ENCODE peak calls at places on chromosomes 5 and 9, in five cellular contexts. One of them, this sample, is unnamed.

GRCh38 chr5:91049800-91050199 is 333.3 kb downstream of the ARRDC3 start:
- DNase-seq in ELR: peak
- DNase-seq in ovary: no peak
- DNase-seq in HTR-8/SVneo: no peak
- DNase-seq in SW480: no peak
- DNase-seq in this sample: no peak

GRCh38 chr9:69895659-69896058 is 75.0 kb downstream of the CFAP95 start:
- DNase-seq in ELR: no peak
- DNase-seq in ovary: no peak
- DNase-seq in HTR-8/SVneo: no peak
- DNase-seq in SW480: no peak
- DNase-seq in this sample: no peak

GRCh38 chr9:127730262-127730661 is 4.8 kb downstream of the TOR2A start:
- DNase-seq in ELR: no peak
- DNase-seq in ovary: no peak
- DNase-seq in HTR-8/SVneo: no peak
- DNase-seq in SW480: no peak
- DNase-seq in this sample: no peak

GRCh38 chr9:96031366-96031824 is 155.9 kb downstream of the ERCC6L2 start:
- DNase-seq in ELR: peak
- DNase-seq in ovary: peak
- DNase-seq in HTR-8/SVneo: peak
- DNase-seq in SW480: no peak
- DNase-seq in this sample: no peak

GRCh38 chr5:63085551-63085950 is 506.9 kb downstream of the LRRC70 start:
- DNase-seq in ELR: no peak
- DNase-seq in ovary: no peak
- DNase-seq in HTR-8/SVneo: no peak
- DNase-seq in SW480: no peak
- DNase-seq in this sample: no peak

GRCh38 chr9:76880210-76880609 is 25.7 kb downstream of the PRUNE2 start:
- DNase-seq in ELR: no peak
- DNase-seq in ovary: no peak
- DNase-seq in HTR-8/SVneo: no peak
- DNase-seq in SW480: no peak
- DNase-seq in this sample: no peak

GRCh38 chr5:37553720-37554402 is 174.7 kb downstream of the WDR70 start:
- DNase-seq in ELR: no peak
- DNase-seq in ovary: no peak
- DNase-seq in HTR-8/SVneo: no peak
- DNase-seq in SW480: no peak
- DNase-seq in this sample: no peak

GRCh38 chr5:171321447-171321846 is 12.4 kb downstream of the TLX3 start:
- DNase-seq in ELR: no peak
- DNase-seq in ovary: no peak
- DNase-seq in HTR-8/SVneo: no peak
- DNase-seq in SW480: no peak
- DNase-seq in this sample: no peak

GRCh38 chr5:68033961-68034581 is 181.5 kb upstream of the PIK3R1 start:
- DNase-seq in ELR: no peak
- DNase-seq in ovary: peak
- DNase-seq in HTR-8/SVneo: no peak
- DNase-seq in SW480: no peak
- DNase-seq in this sample: no peak

GRCh38 chr5:77957081-77957480 is 180.9 kb upstream of the TBCA start:
- DNase-seq in ELR: no peak
- DNase-seq in ovary: no peak
- DNase-seq in HTR-8/SVneo: no peak
- DNase-seq in SW480: no peak
- DNase-seq in this sample: no peak

GRCh38 chr5:102971693-102972293 is 148.1 kb downstream of the GIN1 start:
- DNase-seq in ELR: peak
- DNase-seq in ovary: no peak
- DNase-seq in HTR-8/SVneo: peak
- DNase-seq in SW480: peak
- DNase-seq in this sample: no peak

GRCh38 chr9:34289159-34289558 is 39.9 kb downstream of the KIF24 start:
- DNase-seq in ELR: no peak
- DNase-seq in ovary: no peak
- DNase-seq in HTR-8/SVneo: no peak
- DNase-seq in SW480: no peak
- DNase-seq in this sample: no peak

GRCh38 chr5:16935271-16936149 is 578 bp downstream of the MYO10 start:
- DNase-seq in ELR: peak
- DNase-seq in ovary: peak
- DNase-seq in HTR-8/SVneo: no peak
- DNase-seq in SW480: peak
- DNase-seq in this sample: no peak

GRCh38 chr5:139393497-139394122 is 1.3 kb downstream of the PROB1 start:
- DNase-seq in ELR: no peak
- DNase-seq in ovary: no peak
- DNase-seq in HTR-8/SVneo: no peak
- DNase-seq in SW480: no peak
- DNase-seq in this sample: no peak

GRCh38 chr5:375336-375920 is 53.9 kb downstream of the AHRR start:
- DNase-seq in ELR: no peak
- DNase-seq in ovary: no peak
- DNase-seq in HTR-8/SVneo: no peak
- DNase-seq in SW480: no peak
- DNase-seq in this sample: no peak

GRCh38 chr5:116626272-116626723 is 51.7 kb upstream of the SEMA6A start:
- DNase-seq in ELR: no peak
- DNase-seq in ovary: peak
- DNase-seq in HTR-8/SVneo: no peak
- DNase-seq in SW480: no peak
- DNase-seq in this sample: no peak

GRCh38 chr5:74497706-74498105 is 142.8 kb downstream of the ENC1 start:
- DNase-seq in ELR: peak
- DNase-seq in ovary: no peak
- DNase-seq in HTR-8/SVneo: no peak
- DNase-seq in SW480: no peak
- DNase-seq in this sample: no peak

GRCh38 chr5:157109744-157110143 is 900 bp upstream of the HAVCR2 start:
- DNase-seq in ELR: no peak
- DNase-seq in ovary: no peak
- DNase-seq in HTR-8/SVneo: no peak
- DNase-seq in SW480: no peak
- DNase-seq in this sample: peak

GRCh38 chr5:37738057-37738691 is 101.7 kb downstream of the GDNF start:
- DNase-seq in ELR: peak
- DNase-seq in ovary: no peak
- DNase-seq in HTR-8/SVneo: peak
- DNase-seq in SW480: peak
- DNase-seq in this sample: peak

GRCh38 chr5:58183078-58183885 is 276.6 kb downstream of the PLK2 start:
- DNase-seq in ELR: no peak
- DNase-seq in ovary: no peak
- DNase-seq in HTR-8/SVneo: no peak
- DNase-seq in SW480: no peak
- DNase-seq in this sample: no peak

GRCh38 chr5:102049517-102049916 is 246.6 kb downstream of the SLCO4C1 start:
- DNase-seq in ELR: no peak
- DNase-seq in ovary: no peak
- DNase-seq in HTR-8/SVneo: no peak
- DNase-seq in SW480: peak
- DNase-seq in this sample: no peak

GRCh38 chr9:101671567-101671966 is 66.9 kb downstream of the GRIN3A start:
- DNase-seq in ELR: no peak
- DNase-seq in ovary: no peak
- DNase-seq in HTR-8/SVneo: no peak
- DNase-seq in SW480: no peak
- DNase-seq in this sample: no peak

GRCh38 chr9:134065720-134066419 is 2.0 kb downstream of the BRD3 start:
- DNase-seq in ELR: peak
- DNase-seq in ovary: peak
- DNase-seq in HTR-8/SVneo: peak
- DNase-seq in SW480: peak
- DNase-seq in this sample: peak

GRCh38 chr5:151449288-151449687 is 1.9 kb downstream of the SLC36A1 start:
- DNase-seq in ELR: no peak
- DNase-seq in ovary: no peak
- DNase-seq in HTR-8/SVneo: no peak
- DNase-seq in SW480: no peak
- DNase-seq in this sample: no peak

GRCh38 chr5:157236423-157236822 is 29.5 kb upstream of the CYFIP2 start:
- DNase-seq in ELR: no peak
- DNase-seq in ovary: no peak
- DNase-seq in HTR-8/SVneo: no peak
- DNase-seq in SW480: no peak
- DNase-seq in this sample: no peak

GRCh38 chr5:170633235-170634041 is 129.6 kb downstream of the KCNIP1 start:
- DNase-seq in ELR: peak
- DNase-seq in ovary: peak
- DNase-seq in HTR-8/SVneo: peak
- DNase-seq in SW480: peak
- DNase-seq in this sample: peak

GRCh38 chr9:71814805-71815204 is 46.5 kb upstream of the CEMIP2 start:
- DNase-seq in ELR: no peak
- DNase-seq in ovary: no peak
- DNase-seq in HTR-8/SVneo: no peak
- DNase-seq in SW480: no peak
- DNase-seq in this sample: no peak